ENCODE peak calls at places on chromosomes 1 and 21, in five cellular contexts. One of them, this sample, is unnamed.

GRCh38 chr1:85550784-85551516 is 29.6 kb upstream of the CCN1 start:
- DNase-seq in activated CD4-positive, alpha-beta T cell treated with anti-CD3 and anti-CD28 coated beads for 36 hours: no peak
- DNase-seq in AG04450: peak
- DNase-seq in activated CD8-positive, alpha-beta memory T cell treated with anti-CD3 and anti-CD28 coated beads for 1 hour: no peak
- DNase-seq in stimulated activated CD4-positive, alpha-beta T cell treated with anti-CD3 and anti-CD28 coated beads, Interleukin-2, amount 100 ng/mL, for 48 hours: no peak
- DNase-seq in this sample: no peak

GRCh38 chr1:226526801-226527595 is 21.6 kb upstream of the STUM start:
- DNase-seq in activated CD4-positive, alpha-beta T cell treated with anti-CD3 and anti-CD28 coated beads for 36 hours: no peak
- DNase-seq in AG04450: no peak
- DNase-seq in activated CD8-positive, alpha-beta memory T cell treated with anti-CD3 and anti-CD28 coated beads for 1 hour: no peak
- DNase-seq in stimulated activated CD4-positive, alpha-beta T cell treated with anti-CD3 and anti-CD28 coated beads, Interleukin-2, amount 100 ng/mL, for 48 hours: no peak
- DNase-seq in this sample: no peak

GRCh38 chr1:9542425-9542824 is 3.2 kb downstream of the SLC25A33 start:
- DNase-seq in activated CD4-positive, alpha-beta T cell treated with anti-CD3 and anti-CD28 coated beads for 36 hours: no peak
- DNase-seq in AG04450: no peak
- DNase-seq in activated CD8-positive, alpha-beta memory T cell treated with anti-CD3 and anti-CD28 coated beads for 1 hour: no peak
- DNase-seq in stimulated activated CD4-positive, alpha-beta T cell treated with anti-CD3 and anti-CD28 coated beads, Interleukin-2, amount 100 ng/mL, for 48 hours: no peak
- DNase-seq in this sample: no peak

GRCh38 chr1:217614319-217614718 is 16.6 kb downstream of the GPATCH2 start:
- DNase-seq in activated CD4-positive, alpha-beta T cell treated with anti-CD3 and anti-CD28 coated beads for 36 hours: no peak
- DNase-seq in AG04450: no peak
- DNase-seq in activated CD8-positive, alpha-beta memory T cell treated with anti-CD3 and anti-CD28 coated beads for 1 hour: no peak
- DNase-seq in stimulated activated CD4-positive, alpha-beta T cell treated with anti-CD3 and anti-CD28 coated beads, Interleukin-2, amount 100 ng/mL, for 48 hours: no peak
- DNase-seq in this sample: no peak

GRCh38 chr1:91924146-91924545 is 25.1 kb upstream of the BRDT start:
- DNase-seq in activated CD4-positive, alpha-beta T cell treated with anti-CD3 and anti-CD28 coated beads for 36 hours: no peak
- DNase-seq in AG04450: peak
- DNase-seq in activated CD8-positive, alpha-beta memory T cell treated with anti-CD3 and anti-CD28 coated beads for 1 hour: no peak
- DNase-seq in stimulated activated CD4-positive, alpha-beta T cell treated with anti-CD3 and anti-CD28 coated beads, Interleukin-2, amount 100 ng/mL, for 48 hours: no peak
- DNase-seq in this sample: no peak

GRCh38 chr1:155218854-155219591 is 10.5 kb downstream of the MTX1 start:
- DNase-seq in activated CD4-positive, alpha-beta T cell treated with anti-CD3 and anti-CD28 coated beads for 36 hours: peak
- DNase-seq in AG04450: no peak
- DNase-seq in activated CD8-positive, alpha-beta memory T cell treated with anti-CD3 and anti-CD28 coated beads for 1 hour: no peak
- DNase-seq in stimulated activated CD4-positive, alpha-beta T cell treated with anti-CD3 and anti-CD28 coated beads, Interleukin-2, amount 100 ng/mL, for 48 hours: no peak
- DNase-seq in this sample: no peak

GRCh38 chr1:224205438-224205840 is 22.4 kb downstream of the DEGS1 start:
- DNase-seq in activated CD4-positive, alpha-beta T cell treated with anti-CD3 and anti-CD28 coated beads for 36 hours: peak
- DNase-seq in AG04450: no peak
- DNase-seq in activated CD8-positive, alpha-beta memory T cell treated with anti-CD3 and anti-CD28 coated beads for 1 hour: no peak
- DNase-seq in stimulated activated CD4-positive, alpha-beta T cell treated with anti-CD3 and anti-CD28 coated beads, Interleukin-2, amount 100 ng/mL, for 48 hours: no peak
- DNase-seq in this sample: no peak

GRCh38 chr1:32142446-32143301 is 34.8 kb downstream of the KPNA6 start:
- DNase-seq in activated CD4-positive, alpha-beta T cell treated with anti-CD3 and anti-CD28 coated beads for 36 hours: no peak
- DNase-seq in AG04450: peak
- DNase-seq in activated CD8-positive, alpha-beta memory T cell treated with anti-CD3 and anti-CD28 coated beads for 1 hour: no peak
- DNase-seq in stimulated activated CD4-positive, alpha-beta T cell treated with anti-CD3 and anti-CD28 coated beads, Interleukin-2, amount 100 ng/mL, for 48 hours: no peak
- DNase-seq in this sample: no peak

GRCh38 chr1:86382878-86383277 is 13.2 kb downstream of the ODF2L start:
- DNase-seq in activated CD4-positive, alpha-beta T cell treated with anti-CD3 and anti-CD28 coated beads for 36 hours: no peak
- DNase-seq in AG04450: no peak
- DNase-seq in activated CD8-positive, alpha-beta memory T cell treated with anti-CD3 and anti-CD28 coated beads for 1 hour: no peak
- DNase-seq in stimulated activated CD4-positive, alpha-beta T cell treated with anti-CD3 and anti-CD28 coated beads, Interleukin-2, amount 100 ng/mL, for 48 hours: no peak
- DNase-seq in this sample: no peak

GRCh38 chr1:38671221-38671620 is 188.4 kb downstream of the RRAGC start:
- DNase-seq in activated CD4-positive, alpha-beta T cell treated with anti-CD3 and anti-CD28 coated beads for 36 hours: no peak
- DNase-seq in AG04450: no peak
- DNase-seq in activated CD8-positive, alpha-beta memory T cell treated with anti-CD3 and anti-CD28 coated beads for 1 hour: no peak
- DNase-seq in stimulated activated CD4-positive, alpha-beta T cell treated with anti-CD3 and anti-CD28 coated beads, Interleukin-2, amount 100 ng/mL, for 48 hours: no peak
- DNase-seq in this sample: no peak

GRCh38 chr1:228022571-228023293 is 15.9 kb downstream of the WNT3A start:
- DNase-seq in activated CD4-positive, alpha-beta T cell treated with anti-CD3 and anti-CD28 coated beads for 36 hours: no peak
- DNase-seq in AG04450: no peak
- DNase-seq in activated CD8-positive, alpha-beta memory T cell treated with anti-CD3 and anti-CD28 coated beads for 1 hour: no peak
- DNase-seq in stimulated activated CD4-positive, alpha-beta T cell treated with anti-CD3 and anti-CD28 coated beads, Interleukin-2, amount 100 ng/mL, for 48 hours: no peak
- DNase-seq in this sample: no peak

GRCh38 chr1:149844650-149845255 is 54.6 kb upstream of the BOLA1 start:
- DNase-seq in activated CD4-positive, alpha-beta T cell treated with anti-CD3 and anti-CD28 coated beads for 36 hours: no peak
- DNase-seq in AG04450: no peak
- DNase-seq in activated CD8-positive, alpha-beta memory T cell treated with anti-CD3 and anti-CD28 coated beads for 1 hour: no peak
- DNase-seq in stimulated activated CD4-positive, alpha-beta T cell treated with anti-CD3 and anti-CD28 coated beads, Interleukin-2, amount 100 ng/mL, for 48 hours: no peak
- DNase-seq in this sample: no peak

GRCh38 chr21:42833859-42834729 is 45.2 kb downstream of the WDR4 start:
- DNase-seq in activated CD4-positive, alpha-beta T cell treated with anti-CD3 and anti-CD28 coated beads for 36 hours: no peak
- DNase-seq in AG04450: no peak
- DNase-seq in activated CD8-positive, alpha-beta memory T cell treated with anti-CD3 and anti-CD28 coated beads for 1 hour: no peak
- DNase-seq in stimulated activated CD4-positive, alpha-beta T cell treated with anti-CD3 and anti-CD28 coated beads, Interleukin-2, amount 100 ng/mL, for 48 hours: no peak
- DNase-seq in this sample: no peak

GRCh38 chr1:27602510-27603319 is 1.2 kb downstream of the AHDC1 start:
- DNase-seq in activated CD4-positive, alpha-beta T cell treated with anti-CD3 and anti-CD28 coated beads for 36 hours: peak
- DNase-seq in AG04450: no peak
- DNase-seq in activated CD8-positive, alpha-beta memory T cell treated with anti-CD3 and anti-CD28 coated beads for 1 hour: no peak
- DNase-seq in stimulated activated CD4-positive, alpha-beta T cell treated with anti-CD3 and anti-CD28 coated beads, Interleukin-2, amount 100 ng/mL, for 48 hours: no peak
- DNase-seq in this sample: no peak

GRCh38 chr1:100868364-100868995 is 26.2 kb downstream of the EXTL2 start:
- DNase-seq in activated CD4-positive, alpha-beta T cell treated with anti-CD3 and anti-CD28 coated beads for 36 hours: no peak
- DNase-seq in AG04450: no peak
- DNase-seq in activated CD8-positive, alpha-beta memory T cell treated with anti-CD3 and anti-CD28 coated beads for 1 hour: no peak
- DNase-seq in stimulated activated CD4-positive, alpha-beta T cell treated with anti-CD3 and anti-CD28 coated beads, Interleukin-2, amount 100 ng/mL, for 48 hours: no peak
- DNase-seq in this sample: no peak

GRCh38 chr1:233368106-233368783 is 40.7 kb downstream of the MAP3K21 start:
- DNase-seq in activated CD4-positive, alpha-beta T cell treated with anti-CD3 and anti-CD28 coated beads for 36 hours: no peak
- DNase-seq in AG04450: no peak
- DNase-seq in activated CD8-positive, alpha-beta memory T cell treated with anti-CD3 and anti-CD28 coated beads for 1 hour: no peak
- DNase-seq in stimulated activated CD4-positive, alpha-beta T cell treated with anti-CD3 and anti-CD28 coated beads, Interleukin-2, amount 100 ng/mL, for 48 hours: no peak
- DNase-seq in this sample: no peak

GRCh38 chr1:210754931-210755670 is 378.8 kb downstream of the KCNH1 start:
- DNase-seq in activated CD4-positive, alpha-beta T cell treated with anti-CD3 and anti-CD28 coated beads for 36 hours: no peak
- DNase-seq in AG04450: no peak
- DNase-seq in activated CD8-positive, alpha-beta memory T cell treated with anti-CD3 and anti-CD28 coated beads for 1 hour: no peak
- DNase-seq in stimulated activated CD4-positive, alpha-beta T cell treated with anti-CD3 and anti-CD28 coated beads, Interleukin-2, amount 100 ng/mL, for 48 hours: no peak
- DNase-seq in this sample: no peak

GRCh38 chr1:42340898-42341297 is 5.9 kb upstream of the FOXJ3 start:
- DNase-seq in activated CD4-positive, alpha-beta T cell treated with anti-CD3 and anti-CD28 coated beads for 36 hours: no peak
- DNase-seq in AG04450: no peak
- DNase-seq in activated CD8-positive, alpha-beta memory T cell treated with anti-CD3 and anti-CD28 coated beads for 1 hour: no peak
- DNase-seq in stimulated activated CD4-positive, alpha-beta T cell treated with anti-CD3 and anti-CD28 coated beads, Interleukin-2, amount 100 ng/mL, for 48 hours: no peak
- DNase-seq in this sample: no peak

This sample was measured in esophagus squamous epithelium.